ENCODE peak calls at places on chromosomes 4 and X, in five cellular contexts. Q is IMR-90, N is A673, C is heart right ventricle, I is ovary. V is an unnamed sample.

GRCh38 chrX:47247206-47247998 is 14.6 kb downstream of the USP11 start:
- DNase-seq in Q (peak; percentile 76), N (no peak), C (no peak), I (peak; percentile 18), V (no peak)

GRCh38 chr4:41410049-41410448 is 127.9 kb upstream of the LIMCH1 start:
- DNase-seq in Q (peak; percentile 6), N (no peak), C (no peak), I (no peak), V (no peak)

GRCh38 chr4:3852751-3853150 is 86.6 kb downstream of the ADRA2C start:
- DNase-seq in Q (no peak), N (no peak), C (no peak), I (no peak), V (no peak)

GRCh38 chr4:111943796-111944203 is 201.5 kb upstream of the FAM241A start:
- DNase-seq in Q (no peak), N (peak; percentile 53), C (no peak), I (no peak), V (no peak)

GRCh38 chr4:54322817-54323417 is 93.8 kb downstream of the PDGFRA start:
- DNase-seq in Q (peak; percentile 59), N (peak; percentile 53), C (peak; percentile 26), I (peak; percentile 69), V (peak; percentile 61)

GRCh38 chrX:116267511-116268040 is 97.0 kb downstream of the AGTR2 start:
- DNase-seq in Q (no peak), N (peak; percentile 12), C (no peak), I (no peak), V (no peak)

GRCh38 chrX:47384502-47384901 is 14.1 kb downstream of the ZNF157 start:
- DNase-seq in Q (peak; percentile 57), N (peak; percentile 66), C (peak; percentile 10), I (peak; percentile 66), V (peak; percentile 46)

GRCh38 chrX:7372843-7373525 is 225.0 kb upstream of the PUDP start:
- DNase-seq in Q (peak; percentile 67), N (no peak), C (no peak), I (no peak), V (no peak)

GRCh38 chrX:36867143-36867542 is 141.0 kb upstream of the FAM47C start:
- DNase-seq in Q (peak; percentile 9), N (peak; percentile 82), C (no peak), I (no peak), V (no peak)

GRCh38 chr4:166252487-166253402 is 379.7 kb downstream of the TLL1 start:
- DNase-seq in Q (no peak), N (peak; percentile 44), C (no peak), I (no peak), V (no peak)

GRCh38 chr4:26088433-26088928 is 174.5 kb downstream of the SMIM20 start:
- DNase-seq in Q (peak; percentile 78), N (no peak), C (no peak), I (no peak), V (no peak)

GRCh38 chrX:78886550-78886949 is 58.6 kb upstream of the P2RY10 start:
- DNase-seq in Q (no peak), N (peak; percentile 68), C (no peak), I (no peak), V (no peak)

GRCh38 chr4:78002260-78002659 is 54.9 kb upstream of the FRAS1 start:
- DNase-seq in Q (no peak), N (no peak), C (no peak), I (no peak), V (no peak)

GRCh38 chr4:6854098-6854744 is 55.4 kb upstream of the TBC1D14 start:
- DNase-seq in Q (no peak), N (no peak), C (no peak), I (no peak), V (no peak)

GRCh38 chrX:29687687-29688086 is 527.7 kb upstream of the MAGEB2 start:
- DNase-seq in Q (peak; percentile 76), N (peak; percentile 14), C (no peak), I (no peak), V (no peak)

GRCh38 chr4:8199594-8200301 is 658 bp downstream of the SH3TC1 start:
- DNase-seq in Q (no peak), N (no peak), C (no peak), I (no peak), V (no peak)

GRCh38 chrX:70422886-70423336 is at the start of gene GDPD2:
- DNase-seq in Q (no peak), N (no peak), C (no peak), I (no peak), V (peak; percentile 25)

GRCh38 chrX:66004928-66005831 is 34.7 kb downstream of the VSIG4 start:
- DNase-seq in Q (no peak), N (no peak), C (no peak), I (no peak), V (no peak)

GRCh38 chr4:33940281-33940680 is 2304.0 kb downstream of the ARAP2 start:
- DNase-seq in Q (no peak), N (no peak), C (no peak), I (no peak), V (no peak)

GRCh38 chr4:149344436-149344835 is 471.2 kb downstream of the IQCM start:
- DNase-seq in Q (peak; percentile 34), N (peak; percentile 72), C (no peak), I (no peak), V (no peak)

GRCh38 chr4:142845293-142846070 is 619 bp downstream of the INPP4B start:
- DNase-seq in Q (no peak), N (no peak), C (peak; percentile 30), I (peak; percentile 26), V (peak; percentile 47)

GRCh38 chr4:105624530-105624929 is 72.1 kb downstream of the ARHGEF38 start:
- DNase-seq in Q (peak; percentile 40), N (no peak), C (no peak), I (no peak), V (no peak)

GRCh38 chrX:37989304-37989703 is 17.0 kb upstream of the SYTL5 start:
- DNase-seq in Q (no peak), N (no peak), C (no peak), I (no peak), V (no peak)

GRCh38 chrX:135086197-135086854 is 34.0 kb downstream of the ETDB start:
- DNase-seq in Q (peak; percentile 61), N (peak; percentile 61), C (no peak), I (peak; percentile 37), V (no peak)

GRCh38 chr4:99655315-99656081 is 2.1 kb downstream of the C4orf54 start:
- DNase-seq in Q (peak; percentile 47), N (no peak), C (peak; percentile 51), I (peak; percentile 70), V (no peak)

GRCh38 chr4:90852232-90852631 is 725.0 kb downstream of the CCSER1 start:
- DNase-seq in Q (no peak), N (no peak), C (no peak), I (no peak), V (peak; percentile 56)

GRCh38 chr4:20151436-20151835 is 100.3 kb upstream of the SLIT2 start:
- DNase-seq in Q (peak; percentile 74), N (no peak), C (no peak), I (no peak), V (no peak)

GRCh38 chr4:11634283-11634682 is 205.6 kb upstream of the HS3ST1 start:
- DNase-seq in Q (no peak), N (no peak), C (no peak), I (no peak), V (no peak)

GRCh38 chrX:144259054-144259453 is 375.2 kb downstream of the UBE2NL start:
- DNase-seq in Q (no peak), N (no peak), C (no peak), I (no peak), V (no peak)

GRCh38 chr4:40190880-40191815 is 5.7 kb upstream of the RHOH start:
- DNase-seq in Q (no peak), N (peak; percentile 60), C (no peak), I (no peak), V (no peak)

GRCh38 chr4:22635692-22636091 is 57.0 kb upstream of the GBA3 start:
- DNase-seq in Q (no peak), N (no peak), C (no peak), I (no peak), V (no peak)

GRCh38 chr4:107736924-107737448 is 17.0 kb upstream of the PAPSS1 start:
- DNase-seq in Q (peak; percentile 57), N (peak; percentile 69), C (no peak), I (no peak), V (no peak)

DNA sequence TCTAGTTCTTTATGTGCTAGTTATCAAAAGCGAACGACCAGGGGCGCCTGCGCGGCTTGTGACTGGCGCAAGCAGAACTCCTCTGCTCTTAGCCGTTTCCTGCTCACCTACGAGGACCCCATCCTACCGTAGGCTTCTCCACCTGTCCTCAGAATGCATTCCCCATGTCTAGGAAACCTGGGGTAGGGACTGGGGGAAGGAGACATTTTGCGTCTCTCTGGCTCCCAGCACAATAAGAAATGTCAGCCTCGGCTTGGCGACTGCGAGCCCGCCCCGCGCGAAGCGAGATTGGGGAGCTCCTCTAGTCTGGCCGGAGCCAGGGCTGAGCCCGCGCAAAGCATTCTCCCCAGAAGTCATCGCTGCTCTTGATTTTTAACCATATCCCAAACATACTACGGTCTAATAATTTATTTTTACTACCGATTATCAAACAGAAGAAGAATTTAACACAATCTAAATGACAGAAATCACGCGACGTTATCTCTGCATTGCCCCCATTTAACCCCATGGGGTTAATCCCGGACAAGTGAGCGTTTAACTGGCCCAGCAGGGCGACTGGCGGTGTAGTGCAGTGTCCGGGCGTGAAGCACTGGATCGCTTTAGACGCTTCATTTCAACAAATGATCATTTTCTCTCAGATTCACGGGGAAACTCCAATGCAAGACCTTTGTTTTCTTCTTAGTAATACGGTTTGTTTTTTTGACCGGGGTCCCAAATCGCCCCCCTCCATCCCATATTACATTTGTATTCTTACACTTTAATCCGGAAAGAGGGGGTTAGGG is 7.9 kb upstream of the PITX2 start:
- DNase-seq in Q (no peak), N (no peak), C (no peak), I (no peak), V (no peak)
- H3K27ac ChIP-seq in Q (no peak overlapping the region), N (no peak overlapping the region), C (no peak overlapping the region), I (no peak overlapping the region), V (no peak overlapping the region)

DNA sequence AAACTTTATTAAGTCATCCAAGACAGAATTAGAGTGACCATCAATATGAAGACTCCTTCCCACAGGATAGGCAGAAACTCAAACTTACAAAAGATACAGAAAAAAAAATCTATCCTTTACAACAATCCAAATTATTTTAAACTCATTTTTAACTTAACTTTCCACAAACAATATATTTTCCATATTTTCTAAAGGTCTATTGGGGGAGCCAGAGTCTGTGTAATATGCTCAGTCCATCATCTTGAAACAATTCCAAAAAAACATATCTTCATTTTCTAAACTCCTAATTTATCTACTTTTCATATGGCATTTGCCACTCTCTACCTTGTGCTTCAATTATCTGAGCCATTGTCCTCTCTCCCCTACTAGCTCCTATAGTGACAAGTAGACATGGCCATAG is 378.1 kb downstream of the PDGFC start:
- DNase-seq in Q (peak; percentile 8), N (no peak), C (no peak), I (no peak), V (no peak)
- TF ChIP-seq CTCF in Q (peak; percentile 47), N (peak; percentile 43), C (no peak), I (no peak), V (no peak)

DNA sequence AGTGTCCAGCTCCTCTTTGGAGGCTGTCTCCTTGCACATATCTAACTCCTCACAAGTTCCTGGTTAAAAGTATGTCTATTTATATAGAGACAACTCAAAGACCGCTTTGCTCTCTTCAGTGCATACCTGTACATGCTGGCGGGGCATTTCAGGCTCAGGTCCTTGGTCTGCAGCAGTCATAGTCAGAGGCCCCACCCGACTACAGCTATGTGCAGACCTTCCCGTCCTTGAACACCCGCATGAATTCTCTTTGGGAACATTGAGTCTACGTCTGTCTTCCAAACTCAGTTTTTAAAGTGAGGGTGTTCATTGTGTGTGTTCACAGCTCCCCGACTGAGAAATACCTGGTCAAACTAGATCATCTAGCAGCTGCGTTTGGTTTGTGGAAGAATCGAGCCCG is 4.2 kb downstream of the BCOR start:
- DNase-seq in Q (no peak), N (no peak), C (no peak), I (no peak), V (no peak)
- H3K27ac ChIP-seq in Q (peak overlapping the region; percentile 8), N (no peak overlapping the region), C (no peak overlapping the region), I (peak overlapping the region; percentile 86), V (no peak overlapping the region)

GRCh38 chrX:1749499-1749898 is 134.6 kb downstream of the ASMT start:
- DNase-seq in Q (no peak), N (no peak), C (no peak), I (no peak), V (no peak)
- TF ChIP-seq CTCF in Q (no peak), N (peak; percentile 27), C (no peak), I (no peak), V (no peak)